ENCODE peak calls at places on chromosome 11, in eight cellular contexts. One of them, this sample, is unnamed.

GRCh38 chr11:9616042-9616640 is 42.7 kb downstream of the WEE1 start:
- DNase-seq in cardiac fibroblast: peak
- DNase-seq in heart right ventricle: no peak
- DNase-seq in AG04450: no peak
- DNase-seq in body of pancreas: no peak
- DNase-seq in nephron progenitor cell: no peak
- DNase-seq in BE2C: no peak
- DNase-seq in dorsolateral prefrontal cortex: no peak
- DNase-seq in this sample: no peak

GRCh38 chr11:2583605-2583958 is 116.2 kb downstream of the KCNQ1OT1 start:
- DNase-seq in cardiac fibroblast: no peak
- DNase-seq in heart right ventricle: no peak
- DNase-seq in AG04450: no peak
- DNase-seq in body of pancreas: no peak
- DNase-seq in nephron progenitor cell: no peak
- DNase-seq in BE2C: no peak
- DNase-seq in dorsolateral prefrontal cortex: no peak
- DNase-seq in this sample: no peak

GRCh38 chr11:134488512-134488911 is 76.5 kb upstream of the B3GAT1 start:
- DNase-seq in cardiac fibroblast: no peak
- DNase-seq in heart right ventricle: no peak
- DNase-seq in AG04450: no peak
- DNase-seq in body of pancreas: no peak
- DNase-seq in nephron progenitor cell: no peak
- DNase-seq in BE2C: no peak
- DNase-seq in dorsolateral prefrontal cortex: no peak
- DNase-seq in this sample: no peak

GRCh38 chr11:71302534-71302909 is 50.1 kb upstream of the SHANK2 start:
- DNase-seq in cardiac fibroblast: no peak
- DNase-seq in heart right ventricle: no peak
- DNase-seq in AG04450: no peak
- DNase-seq in body of pancreas: no peak
- DNase-seq in nephron progenitor cell: no peak
- DNase-seq in BE2C: no peak
- DNase-seq in dorsolateral prefrontal cortex: no peak
- DNase-seq in this sample: no peak

GRCh38 chr11:47857485-47858168 is 9.5 kb upstream of the NUP160 start:
- DNase-seq in cardiac fibroblast: no peak
- DNase-seq in heart right ventricle: no peak
- DNase-seq in AG04450: no peak
- DNase-seq in body of pancreas: no peak
- DNase-seq in nephron progenitor cell: no peak
- DNase-seq in BE2C: no peak
- DNase-seq in dorsolateral prefrontal cortex: no peak
- DNase-seq in this sample: no peak

GRCh38 chr11:2093575-2094353 is 45.4 kb downstream of the IGF2 start:
- DNase-seq in cardiac fibroblast: peak
- DNase-seq in heart right ventricle: peak
- DNase-seq in AG04450: no peak
- DNase-seq in body of pancreas: peak
- DNase-seq in nephron progenitor cell: no peak
- DNase-seq in BE2C: no peak
- DNase-seq in dorsolateral prefrontal cortex: no peak
- DNase-seq in this sample: no peak

GRCh38 chr11:47477323-47477722 is 28.4 kb upstream of the RAPSN start:
- DNase-seq in cardiac fibroblast: peak
- DNase-seq in heart right ventricle: no peak
- DNase-seq in AG04450: no peak
- DNase-seq in body of pancreas: no peak
- DNase-seq in nephron progenitor cell: no peak
- DNase-seq in BE2C: no peak
- DNase-seq in dorsolateral prefrontal cortex: no peak
- DNase-seq in this sample: no peak

GRCh38 chr11:65059959-65060824 is 1.8 kb upstream of the NAALADL1 start:
- DNase-seq in cardiac fibroblast: peak
- DNase-seq in heart right ventricle: no peak
- DNase-seq in AG04450: no peak
- DNase-seq in body of pancreas: no peak
- DNase-seq in nephron progenitor cell: no peak
- DNase-seq in BE2C: no peak
- DNase-seq in dorsolateral prefrontal cortex: no peak
- DNase-seq in this sample: no peak

GRCh38 chr11:36231300-36231699 is 57.9 kb downstream of the COMMD9 start:
- DNase-seq in cardiac fibroblast: peak
- DNase-seq in heart right ventricle: no peak
- DNase-seq in AG04450: no peak
- DNase-seq in body of pancreas: no peak
- DNase-seq in nephron progenitor cell: no peak
- DNase-seq in BE2C: no peak
- DNase-seq in dorsolateral prefrontal cortex: no peak
- DNase-seq in this sample: no peak

GRCh38 chr11:67248653-67249052 is 17.6 kb upstream of the GRK2 start:
- DNase-seq in cardiac fibroblast: no peak
- DNase-seq in heart right ventricle: peak
- DNase-seq in AG04450: no peak
- DNase-seq in body of pancreas: no peak
- DNase-seq in nephron progenitor cell: no peak
- DNase-seq in BE2C: no peak
- DNase-seq in dorsolateral prefrontal cortex: no peak
- DNase-seq in this sample: no peak

GRCh38 chr11:64675417-64676252 is 47.4 kb downstream of the NRXN2 start:
- DNase-seq in cardiac fibroblast: peak
- DNase-seq in heart right ventricle: peak
- DNase-seq in AG04450: no peak
- DNase-seq in body of pancreas: peak
- DNase-seq in nephron progenitor cell: peak
- DNase-seq in BE2C: peak
- DNase-seq in dorsolateral prefrontal cortex: peak
- DNase-seq in this sample: peak

GRCh38 chr11:131724436-131724995 is 354.1 kb downstream of the NTM start:
- DNase-seq in cardiac fibroblast: no peak
- DNase-seq in heart right ventricle: no peak
- DNase-seq in AG04450: no peak
- DNase-seq in body of pancreas: no peak
- DNase-seq in nephron progenitor cell: peak
- DNase-seq in BE2C: no peak
- DNase-seq in dorsolateral prefrontal cortex: no peak
- DNase-seq in this sample: no peak

GRCh38 chr11:28833670-28834069 is 725.5 kb downstream of the METTL15 start:
- DNase-seq in cardiac fibroblast: peak
- DNase-seq in heart right ventricle: no peak
- DNase-seq in AG04450: peak
- DNase-seq in body of pancreas: no peak
- DNase-seq in nephron progenitor cell: no peak
- DNase-seq in BE2C: no peak
- DNase-seq in dorsolateral prefrontal cortex: no peak
- DNase-seq in this sample: no peak

GRCh38 chr11:113697798-113698407 is 8.2 kb downstream of the TMPRSS5 start:
- DNase-seq in cardiac fibroblast: no peak
- DNase-seq in heart right ventricle: no peak
- DNase-seq in AG04450: no peak
- DNase-seq in body of pancreas: no peak
- DNase-seq in nephron progenitor cell: no peak
- DNase-seq in BE2C: no peak
- DNase-seq in dorsolateral prefrontal cortex: no peak
- DNase-seq in this sample: no peak

GRCh38 chr11:113697075-113697474 is 9.0 kb downstream of the TMPRSS5 start:
- DNase-seq in cardiac fibroblast: no peak
- DNase-seq in heart right ventricle: no peak
- DNase-seq in AG04450: no peak
- DNase-seq in body of pancreas: no peak
- DNase-seq in nephron progenitor cell: no peak
- DNase-seq in BE2C: no peak
- DNase-seq in dorsolateral prefrontal cortex: no peak
- DNase-seq in this sample: no peak

GRCh38 chr11:113694390-113694789 is 11.7 kb downstream of the TMPRSS5 start:
- DNase-seq in cardiac fibroblast: no peak
- DNase-seq in heart right ventricle: no peak
- DNase-seq in AG04450: no peak
- DNase-seq in body of pancreas: no peak
- DNase-seq in nephron progenitor cell: no peak
- DNase-seq in BE2C: no peak
- DNase-seq in dorsolateral prefrontal cortex: no peak
- DNase-seq in this sample: no peak

GRCh38 chr11:113693030-113693429 is 13.1 kb downstream of the TMPRSS5 start:
- DNase-seq in cardiac fibroblast: no peak
- DNase-seq in heart right ventricle: no peak
- DNase-seq in AG04450: no peak
- DNase-seq in body of pancreas: no peak
- DNase-seq in nephron progenitor cell: no peak
- DNase-seq in BE2C: no peak
- DNase-seq in dorsolateral prefrontal cortex: no peak
- DNase-seq in this sample: no peak

GRCh38 chr11:113695207-113695606 is 10.9 kb downstream of the TMPRSS5 start:
- DNase-seq in cardiac fibroblast: no peak
- DNase-seq in heart right ventricle: no peak
- DNase-seq in AG04450: no peak
- DNase-seq in body of pancreas: no peak
- DNase-seq in nephron progenitor cell: no peak
- DNase-seq in BE2C: no peak
- DNase-seq in dorsolateral prefrontal cortex: no peak
- DNase-seq in this sample: no peak
- TF ChIP-seq CTCF in cardiac fibroblast: no peak
- TF ChIP-seq CTCF in heart right ventricle: no peak
- TF ChIP-seq CTCF in AG04450: no peak
- TF ChIP-seq CTCF in body of pancreas: no peak
- TF ChIP-seq CTCF in nephron progenitor cell: no peak
- TF ChIP-seq CTCF in BE2C: no peak
- TF ChIP-seq CTCF in dorsolateral prefrontal cortex: no peak
- TF ChIP-seq CTCF in this sample: no peak

DNA sequence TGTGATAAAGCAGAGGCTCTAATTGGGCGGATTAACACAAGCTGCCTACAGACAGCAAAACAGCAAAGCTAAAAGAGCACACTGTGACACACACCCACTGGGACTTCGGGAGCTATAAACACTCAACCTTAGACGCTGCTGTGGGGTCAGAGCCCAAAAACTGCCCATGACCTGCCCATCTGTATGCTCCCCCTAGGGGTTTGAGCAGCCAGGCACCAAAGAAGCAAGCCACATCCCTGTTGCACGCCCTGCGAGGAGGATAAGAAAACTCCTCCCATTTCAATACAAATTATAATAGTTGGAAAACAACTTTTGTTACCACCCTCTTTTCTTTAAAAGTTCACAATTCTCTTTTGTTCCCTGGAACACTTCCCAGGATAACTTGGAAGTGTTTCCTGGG is 86.5 kb downstream of the DLG2 start:
- DNase-seq in cardiac fibroblast: no peak
- DNase-seq in heart right ventricle: no peak
- DNase-seq in AG04450: no peak
- DNase-seq in body of pancreas: no peak
- DNase-seq in nephron progenitor cell: no peak
- DNase-seq in BE2C: no peak
- DNase-seq in dorsolateral prefrontal cortex: no peak
- DNase-seq in this sample: no peak
- TF ChIP-seq CTCF in cardiac fibroblast: no peak
- TF ChIP-seq CTCF in heart right ventricle: peak
- TF ChIP-seq CTCF in AG04450: no peak
- TF ChIP-seq CTCF in body of pancreas: no peak
- TF ChIP-seq CTCF in nephron progenitor cell: no peak
- TF ChIP-seq CTCF in BE2C: no peak
- TF ChIP-seq CTCF in dorsolateral prefrontal cortex: no peak
- TF ChIP-seq CTCF in this sample: no peak

DNA sequence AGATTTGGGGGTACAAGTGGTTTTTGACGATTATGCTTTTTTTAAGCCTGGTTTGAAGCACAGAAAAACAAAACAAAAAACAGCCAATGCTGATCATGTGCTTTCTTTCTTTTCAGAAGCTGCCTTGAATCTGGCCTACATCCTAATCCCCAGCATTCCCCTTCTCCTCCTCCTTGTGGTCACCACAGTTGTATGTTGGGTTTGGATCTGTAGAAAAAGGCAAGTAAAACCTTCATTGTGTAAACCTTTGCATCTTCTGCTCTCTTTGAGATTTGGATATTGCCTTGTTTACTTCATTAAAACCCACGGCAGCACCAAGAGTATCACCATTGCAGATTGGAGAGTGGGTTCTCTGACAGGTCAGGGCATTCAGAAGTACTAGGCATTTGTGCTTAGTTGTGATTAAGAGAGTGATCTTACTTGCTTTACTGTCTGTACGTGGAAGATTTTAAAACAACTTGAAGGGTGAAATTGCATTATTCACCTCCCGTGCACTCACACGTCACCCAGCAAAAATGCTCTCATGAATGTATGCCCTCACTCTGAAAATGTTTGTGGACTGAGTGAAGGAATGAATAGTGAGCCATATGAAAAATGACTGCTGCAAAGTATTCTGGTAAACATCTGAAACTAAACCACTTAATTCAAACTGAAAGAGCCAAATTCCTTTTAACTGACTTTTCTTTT is 17.0 kb downstream of the LAYN start:
- DNase-seq in cardiac fibroblast: peak
- DNase-seq in heart right ventricle: no peak
- DNase-seq in AG04450: peak
- DNase-seq in body of pancreas: no peak
- DNase-seq in nephron progenitor cell: no peak
- DNase-seq in BE2C: no peak
- DNase-seq in dorsolateral prefrontal cortex: no peak
- DNase-seq in this sample: no peak
- TF ChIP-seq CTCF in cardiac fibroblast: no peak
- TF ChIP-seq CTCF in heart right ventricle: no peak
- TF ChIP-seq CTCF in AG04450: peak
- TF ChIP-seq CTCF in body of pancreas: no peak
- TF ChIP-seq CTCF in nephron progenitor cell: no peak
- TF ChIP-seq CTCF in BE2C: no peak
- TF ChIP-seq CTCF in dorsolateral prefrontal cortex: no peak
- TF ChIP-seq CTCF in this sample: no peak

DNA sequence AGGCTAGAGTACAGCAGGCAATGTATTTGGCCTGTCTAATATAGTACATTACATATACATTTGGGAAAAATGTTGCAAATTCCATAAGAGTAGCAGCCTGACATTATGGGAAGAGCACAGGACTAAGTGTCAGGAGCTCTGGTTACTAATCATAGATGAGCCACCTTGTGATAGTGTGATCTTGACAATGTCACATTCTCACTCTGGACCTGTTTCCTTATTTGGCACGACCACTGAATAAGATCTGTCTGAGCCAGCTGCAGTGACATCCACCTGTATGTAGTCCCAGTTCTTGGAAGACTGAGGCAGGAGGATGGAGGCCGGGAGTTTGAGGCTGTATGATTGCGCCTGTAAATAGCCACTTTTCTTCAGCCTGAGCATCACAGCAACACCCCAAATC is 5.7 kb upstream of the LIN7C start:
- DNase-seq in cardiac fibroblast: no peak
- DNase-seq in heart right ventricle: no peak
- DNase-seq in AG04450: no peak
- DNase-seq in body of pancreas: no peak
- DNase-seq in nephron progenitor cell: no peak
- DNase-seq in BE2C: no peak
- DNase-seq in dorsolateral prefrontal cortex: no peak
- DNase-seq in this sample: no peak
- TF ChIP-seq CTCF in cardiac fibroblast: no peak
- TF ChIP-seq CTCF in heart right ventricle: no peak
- TF ChIP-seq CTCF in AG04450: no peak
- TF ChIP-seq CTCF in body of pancreas: no peak
- TF ChIP-seq CTCF in nephron progenitor cell: no peak
- TF ChIP-seq CTCF in BE2C: no peak
- TF ChIP-seq CTCF in dorsolateral prefrontal cortex: no peak
- TF ChIP-seq CTCF in this sample: no peak